ENCODE peak calls at places on chromosomes 7 and 10, in five cellular contexts. One of them, this sample, is unnamed.

GRCh38 chr10:81179805-81180452 is 642.2 kb downstream of the SH2D4B start:
- DNase-seq in IMR-90: peak
- DNase-seq in fibroblast of lung: no peak
- DNase-seq in PC-3: peak
- DNase-seq in HepG2: peak
- DNase-seq in this sample: peak

GRCh38 chr7:1742555-1743303 is 72.7 kb downstream of the ELFN1 start:
- DNase-seq in IMR-90: peak
- DNase-seq in fibroblast of lung: peak
- DNase-seq in PC-3: peak
- DNase-seq in HepG2: no peak
- DNase-seq in this sample: peak

GRCh38 chr10:6047326-6047611 is 14.9 kb downstream of the IL2RA start:
- DNase-seq in IMR-90: no peak
- DNase-seq in fibroblast of lung: no peak
- DNase-seq in PC-3: no peak
- DNase-seq in HepG2: no peak
- DNase-seq in this sample: no peak

GRCh38 chr7:151010307-151011096 is 13.8 kb downstream of the ATG9B start:
- DNase-seq in IMR-90: peak
- DNase-seq in fibroblast of lung: peak
- DNase-seq in PC-3: no peak
- DNase-seq in HepG2: no peak
- DNase-seq in this sample: no peak

GRCh38 chr10:17616403-17617030 is 657 bp downstream of the HACD1 start:
- DNase-seq in IMR-90: peak
- DNase-seq in fibroblast of lung: peak
- DNase-seq in PC-3: peak
- DNase-seq in HepG2: peak
- DNase-seq in this sample: peak

GRCh38 chr7:70585071-70585470 is 546.9 kb upstream of the GALNT17 start:
- DNase-seq in IMR-90: no peak
- DNase-seq in fibroblast of lung: no peak
- DNase-seq in PC-3: no peak
- DNase-seq in HepG2: no peak
- DNase-seq in this sample: no peak

GRCh38 chr7:112889834-112890438 is 99.7 kb upstream of the TMEM168 start:
- DNase-seq in IMR-90: no peak
- DNase-seq in fibroblast of lung: no peak
- DNase-seq in PC-3: no peak
- DNase-seq in HepG2: no peak
- DNase-seq in this sample: no peak

GRCh38 chr7:69067397-69067796 is 530.9 kb upstream of the AUTS2 start:
- DNase-seq in IMR-90: no peak
- DNase-seq in fibroblast of lung: peak
- DNase-seq in PC-3: no peak
- DNase-seq in HepG2: no peak
- DNase-seq in this sample: no peak

GRCh38 chr10:86971146-86971991 is 3.1 kb downstream of the ADIRF start:
- DNase-seq in IMR-90: peak
- DNase-seq in fibroblast of lung: peak
- DNase-seq in PC-3: peak
- DNase-seq in HepG2: no peak
- DNase-seq in this sample: peak

GRCh38 chr10:63692205-63692896 is 171.2 kb downstream of the REEP3 start:
- DNase-seq in IMR-90: no peak
- DNase-seq in fibroblast of lung: no peak
- DNase-seq in PC-3: no peak
- DNase-seq in HepG2: no peak
- DNase-seq in this sample: peak

GRCh38 chr7:117064688-117065087 is 111.4 kb downstream of the ST7 start:
- DNase-seq in IMR-90: no peak
- DNase-seq in fibroblast of lung: no peak
- DNase-seq in PC-3: no peak
- DNase-seq in HepG2: no peak
- DNase-seq in this sample: no peak

GRCh38 chr7:151686016-151686766 is 166.5 kb upstream of the RHEB start:
- DNase-seq in IMR-90: no peak
- DNase-seq in fibroblast of lung: peak
- DNase-seq in PC-3: no peak
- DNase-seq in HepG2: no peak
- DNase-seq in this sample: no peak

GRCh38 chr7:138595454-138595853 is 105.7 kb downstream of the SVOPL start:
- DNase-seq in IMR-90: no peak
- DNase-seq in fibroblast of lung: no peak
- DNase-seq in PC-3: no peak
- DNase-seq in HepG2: no peak
- DNase-seq in this sample: no peak

GRCh38 chr10:14384915-14385314 is 54.2 kb upstream of the FRMD4A start:
- DNase-seq in IMR-90: no peak
- DNase-seq in fibroblast of lung: no peak
- DNase-seq in PC-3: no peak
- DNase-seq in HepG2: no peak
- DNase-seq in this sample: no peak

GRCh38 chr10:44083719-44084400 is 301.0 kb downstream of the CXCL12 start:
- DNase-seq in IMR-90: no peak
- DNase-seq in fibroblast of lung: no peak
- DNase-seq in PC-3: no peak
- DNase-seq in HepG2: no peak
- DNase-seq in this sample: no peak

GRCh38 chr7:99267530-99268360 is 4.9 kb upstream of the MYH16 start:
- DNase-seq in IMR-90: peak
- DNase-seq in fibroblast of lung: peak
- DNase-seq in PC-3: peak
- DNase-seq in HepG2: peak
- DNase-seq in this sample: peak

GRCh38 chr7:98661607-98662006 is 44.5 kb downstream of the NPTX2 start:
- DNase-seq in IMR-90: no peak
- DNase-seq in fibroblast of lung: no peak
- DNase-seq in PC-3: no peak
- DNase-seq in HepG2: no peak
- DNase-seq in this sample: no peak

GRCh38 chr10:86654411-86655172 is at the start of gene OPN4:
- DNase-seq in IMR-90: peak
- DNase-seq in fibroblast of lung: peak
- DNase-seq in PC-3: no peak
- DNase-seq in HepG2: no peak
- DNase-seq in this sample: no peak

GRCh38 chr10:47116445-47116844 is 183.6 kb upstream of the GDF10 start:
- DNase-seq in IMR-90: peak
- DNase-seq in fibroblast of lung: no peak
- DNase-seq in PC-3: no peak
- DNase-seq in HepG2: no peak
- DNase-seq in this sample: no peak

GRCh38 chr10:23556727-23557440 is 118.0 kb downstream of the OTUD1 start:
- DNase-seq in IMR-90: peak
- DNase-seq in fibroblast of lung: peak
- DNase-seq in PC-3: peak
- DNase-seq in HepG2: no peak
- DNase-seq in this sample: no peak

GRCh38 chr10:74598891-74599566 is 227.4 kb upstream of the KAT6B start:
- DNase-seq in IMR-90: peak
- DNase-seq in fibroblast of lung: peak
- DNase-seq in PC-3: peak
- DNase-seq in HepG2: no peak
- DNase-seq in this sample: no peak

GRCh38 chr7:42274052-42274451 is 37.0 kb upstream of the GLI3 start:
- DNase-seq in IMR-90: peak
- DNase-seq in fibroblast of lung: peak
- DNase-seq in PC-3: peak
- DNase-seq in HepG2: no peak
- DNase-seq in this sample: no peak

GRCh38 chr7:42479452-42480303 is 242.7 kb upstream of the GLI3 start:
- DNase-seq in IMR-90: no peak
- DNase-seq in fibroblast of lung: peak
- DNase-seq in PC-3: peak
- DNase-seq in HepG2: no peak
- DNase-seq in this sample: no peak

GRCh38 chr7:83731154-83731553 is 82.2 kb upstream of the SEMA3E start:
- DNase-seq in IMR-90: no peak
- DNase-seq in fibroblast of lung: no peak
- DNase-seq in PC-3: no peak
- DNase-seq in HepG2: no peak
- DNase-seq in this sample: no peak

GRCh38 chr10:86957471-86958108 is at the start of gene MMRN2:
- DNase-seq in IMR-90: no peak
- DNase-seq in fibroblast of lung: no peak
- DNase-seq in PC-3: no peak
- DNase-seq in HepG2: no peak
- DNase-seq in this sample: peak

GRCh38 chr7:32155712-32156111 is 85.5 kb upstream of the PDE1C start:
- DNase-seq in IMR-90: peak
- DNase-seq in fibroblast of lung: peak
- DNase-seq in PC-3: no peak
- DNase-seq in HepG2: no peak
- DNase-seq in this sample: peak

GRCh38 chr7:46163245-46163644 is 242.2 kb upstream of the IGFBP3 start:
- DNase-seq in IMR-90: no peak
- DNase-seq in fibroblast of lung: no peak
- DNase-seq in PC-3: no peak
- DNase-seq in HepG2: no peak
- DNase-seq in this sample: no peak

GRCh38 chr10:97376413-97376812 is 24.7 kb downstream of the RRP12 start:
- DNase-seq in IMR-90: no peak
- DNase-seq in fibroblast of lung: no peak
- DNase-seq in PC-3: no peak
- DNase-seq in HepG2: no peak
- DNase-seq in this sample: no peak

GRCh38 chr7:12456506-12456905 is 52.8 kb upstream of the VWDE start:
- DNase-seq in IMR-90: no peak
- DNase-seq in fibroblast of lung: peak
- DNase-seq in PC-3: peak
- DNase-seq in HepG2: no peak
- DNase-seq in this sample: no peak

GRCh38 chr10:13311177-13311575 is 11.3 kb upstream of the PHYH start:
- DNase-seq in IMR-90: peak
- DNase-seq in fibroblast of lung: peak
- DNase-seq in PC-3: no peak
- DNase-seq in HepG2: no peak
- DNase-seq in this sample: no peak

DNA sequence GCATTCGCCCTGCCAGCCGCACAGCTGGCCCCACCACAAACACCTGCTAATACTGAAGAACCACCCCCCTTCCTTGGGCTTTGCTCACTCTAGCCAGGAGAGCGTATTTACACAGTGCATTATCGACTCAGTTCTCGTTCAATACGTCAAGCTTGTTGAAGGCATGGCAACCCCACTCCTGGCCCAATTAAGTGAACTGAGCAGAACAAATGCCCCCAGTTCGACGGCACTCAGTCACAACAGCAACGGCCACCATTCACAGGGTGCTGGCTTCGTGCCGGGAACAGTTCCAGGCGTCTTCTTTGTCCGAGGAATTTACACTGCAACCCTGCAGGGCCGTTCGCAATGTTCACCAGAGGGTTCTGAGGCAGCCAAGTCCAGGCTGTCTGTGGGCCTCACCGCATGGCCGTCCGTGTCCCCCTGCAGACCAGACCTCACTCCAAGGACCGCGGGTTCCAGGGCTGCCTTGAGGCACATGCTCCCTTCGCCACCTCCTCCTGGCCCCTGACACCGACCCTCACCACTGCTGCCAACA is 175.3 kb downstream of the DIP2C start:
- DNase-seq in IMR-90: no peak
- DNase-seq in fibroblast of lung: no peak
- DNase-seq in PC-3: no peak
- DNase-seq in HepG2: peak
- DNase-seq in this sample: no peak
- H3K9ac ChIP-seq in IMR-90: no peak
- H3K9ac ChIP-seq in fibroblast of lung: no peak
- H3K9ac ChIP-seq in PC-3: no peak
- H3K9ac ChIP-seq in HepG2: no peak
- H3K9ac ChIP-seq in this sample: no peak

GRCh38 chr7:24427048-24427447 is 143.1 kb downstream of the NPY start:
- DNase-seq in IMR-90: no peak
- DNase-seq in fibroblast of lung: no peak
- DNase-seq in PC-3: no peak
- DNase-seq in HepG2: no peak
- DNase-seq in this sample: no peak
- TF ChIP-seq CTCF in IMR-90: no peak
- TF ChIP-seq CTCF in fibroblast of lung: no peak
- TF ChIP-seq CTCF in PC-3: no peak
- TF ChIP-seq CTCF in HepG2: no peak
- TF ChIP-seq CTCF in this sample: no peak

GRCh38 chr7:92767427-92767826 is 68.9 kb downstream of the CDK6 start:
- DNase-seq in IMR-90: peak
- DNase-seq in fibroblast of lung: peak
- DNase-seq in PC-3: peak
- DNase-seq in HepG2: no peak
- DNase-seq in this sample: peak
- H3K9ac ChIP-seq in IMR-90: no peak
- H3K9ac ChIP-seq in fibroblast of lung: no peak
- H3K9ac ChIP-seq in PC-3: peak
- H3K9ac ChIP-seq in HepG2: no peak
- H3K9ac ChIP-seq in this sample: no peak

GRCh38 chr7:108000875-108001758 is 1.8 kb downstream of the LAMB1 start:
- DNase-seq in IMR-90: peak
- DNase-seq in fibroblast of lung: peak
- DNase-seq in PC-3: peak
- DNase-seq in HepG2: no peak
- DNase-seq in this sample: peak
- TF ChIP-seq CTCF in IMR-90: peak
- TF ChIP-seq CTCF in fibroblast of lung: peak
- TF ChIP-seq CTCF in PC-3: peak
- TF ChIP-seq CTCF in HepG2: no peak
- TF ChIP-seq CTCF in this sample: peak

GRCh38 chr7:128867842-128868623 is 5.4 kb downstream of the ATP6V1F start:
- DNase-seq in IMR-90: peak
- DNase-seq in fibroblast of lung: peak
- DNase-seq in PC-3: no peak
- DNase-seq in HepG2: no peak
- DNase-seq in this sample: no peak
- H3K9ac ChIP-seq in IMR-90: no peak
- H3K9ac ChIP-seq in fibroblast of lung: no peak
- H3K9ac ChIP-seq in PC-3: no peak
- H3K9ac ChIP-seq in HepG2: peak
- H3K9ac ChIP-seq in this sample: no peak

GRCh38 chr7:39951156-39951942 is 1.3 kb downstream of the CDK13 start:
- DNase-seq in IMR-90: peak
- DNase-seq in fibroblast of lung: peak
- DNase-seq in PC-3: peak
- DNase-seq in HepG2: peak
- DNase-seq in this sample: peak
- TF ChIP-seq CTCF in IMR-90: peak
- TF ChIP-seq CTCF in fibroblast of lung: peak
- TF ChIP-seq CTCF in PC-3: peak
- TF ChIP-seq CTCF in HepG2: peak
- TF ChIP-seq CTCF in this sample: peak

DNA sequence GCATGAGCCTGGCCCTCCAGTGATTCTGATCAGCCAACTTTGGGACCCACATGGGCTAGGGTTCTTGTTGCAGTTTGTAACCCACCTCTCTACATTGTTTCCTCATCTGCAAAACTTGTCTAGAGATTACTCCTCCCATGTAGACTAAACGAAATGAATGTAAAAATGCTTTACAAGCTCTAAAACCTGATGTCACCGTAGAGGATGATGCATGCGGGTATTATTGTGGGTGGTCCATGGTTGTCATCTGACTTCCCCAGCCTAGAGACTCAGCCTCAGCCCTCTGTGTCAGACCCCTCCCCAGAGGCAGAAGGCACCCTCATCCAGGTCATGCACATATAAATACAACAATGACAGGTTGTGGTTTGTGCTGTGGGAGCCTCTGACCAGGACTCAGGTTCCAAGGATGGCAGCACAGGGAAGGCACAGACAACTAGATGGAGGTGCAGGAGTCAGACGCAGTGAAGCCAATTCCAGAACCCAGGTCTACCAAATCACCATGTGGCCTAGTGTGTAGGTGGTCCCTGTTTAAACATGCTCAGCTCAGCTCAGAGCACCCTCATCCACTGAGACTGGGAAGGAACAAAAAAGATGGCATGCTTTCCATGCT is 3.2 kb upstream of the NODAL start:
- DNase-seq in IMR-90: peak
- DNase-seq in fibroblast of lung: no peak
- DNase-seq in PC-3: no peak
- DNase-seq in HepG2: no peak
- DNase-seq in this sample: no peak
- H3K9ac ChIP-seq in IMR-90: no peak
- H3K9ac ChIP-seq in fibroblast of lung: no peak
- H3K9ac ChIP-seq in PC-3: no peak
- H3K9ac ChIP-seq in HepG2: no peak
- H3K9ac ChIP-seq in this sample: no peak

This sample was measured in endothelial cell of umbilical vein.